ENCODE peak calls at places on chromosomes 11 and 22, in ten cellular contexts. P is endothelial cell of umbilical vein, N is cardiac muscle cell, H is fibroblast of mammary gland, L is fibroblast of the aortic adventitia, U is MM.1S, M is lung, I is IMR-90, K is suprapubic skin, S is HFF-Myc. Z is an unnamed sample.

GRCh38 chr11:95415837-95416288 is 184.9 kb upstream of the SESN3 start:
- DNase-seq in M (no peak), L (peak), U (no peak), N (no peak), I (no peak), S (no peak), K (no peak), H (no peak), P (no peak), Z (no peak)

GRCh38 chr11:10784229-10785145 is 24.2 kb downstream of the EIF4G2 start:
- DNase-seq in N (peak), S (no peak), I (peak), M (no peak), L (peak), P (peak), H (no peak), U (no peak), K (no peak), Z (no peak)

GRCh38 chr22:45170001-45170466 is 6.3 kb downstream of the NUP50 start:
- DNase-seq in P (no peak), U (peak), I (peak), N (no peak), L (peak), S (no peak), K (no peak), M (no peak), H (no peak), Z (no peak)

GRCh38 chr11:77450227-77450626 is 23.7 kb downstream of the PAK1 start:
- DNase-seq in N (no peak), U (no peak), M (no peak), P (no peak), K (no peak), S (no peak), H (no peak), L (no peak), I (no peak), Z (no peak)

GRCh38 chr22:26170795-26171194 is 1.5 kb downstream of the SEZ6L start:
- DNase-seq in N (peak), P (no peak), S (no peak), K (no peak), H (no peak), U (no peak), M (no peak), I (no peak), L (no peak), Z (no peak)

GRCh38 chr11:30960387-30960992 is 374.3 kb upstream of the MPPED2 start:
- DNase-seq in H (peak), S (no peak), M (no peak), N (peak), U (peak), K (no peak), I (peak), L (peak), P (peak), Z (no peak)

GRCh38 chr11:96155627-96156378 is 187.2 kb downstream of the MAML2 start:
- DNase-seq in P (peak), N (no peak), H (peak), U (no peak), I (peak), S (peak), M (peak), L (peak), K (peak), Z (peak)

GRCh38 chr22:25110846-25111578 is 88.6 kb upstream of the CRYBB3 start:
- DNase-seq in L (peak), K (no peak), I (peak), U (peak), H (peak), M (peak), S (peak), N (peak), P (peak), Z (peak)

GRCh38 chr11:77347962-77348361 is 46.5 kb upstream of the GDPD4 start:
- DNase-seq in U (no peak), N (no peak), H (no peak), L (no peak), K (no peak), M (no peak), P (no peak), S (no peak), I (no peak), Z (no peak)

GRCh38 chr22:39454385-39454871 is 2.4 kb upstream of the MGAT3 start:
- DNase-seq in L (peak), N (no peak), P (no peak), S (no peak), M (no peak), U (no peak), I (no peak), H (no peak), K (no peak), Z (no peak)

GRCh38 chr22:49930596-49931412 is 12.4 kb downstream of the CRELD2 start:
- DNase-seq in I (peak), U (peak), S (peak), N (peak), L (peak), P (peak), H (peak), K (no peak), M (peak), Z (peak)

GRCh38 chr11:7651140-7651551 is 22.2 kb downstream of the CYB5R2 start:
- DNase-seq in I (peak), U (no peak), K (no peak), S (no peak), H (peak), M (no peak), N (no peak), P (no peak), L (no peak), Z (no peak)

GRCh38 chr11:77724639-77725038 is 87.0 kb upstream of the CLNS1A start:
- DNase-seq in M (no peak), P (no peak), I (no peak), S (no peak), N (no peak), L (no peak), H (no peak), U (no peak), K (no peak), Z (no peak)

GRCh38 chr11:69326622-69327219 is 32.8 kb downstream of the MYEOV start:
- DNase-seq in K (peak), U (no peak), S (no peak), L (no peak), M (no peak), H (no peak), I (no peak), N (no peak), P (no peak), Z (no peak)

GRCh38 chr22:39236321-39237275 is 8.2 kb downstream of the PDGFB start:
- DNase-seq in H (no peak), K (no peak), P (no peak), M (peak), S (no peak), U (peak), L (no peak), N (peak), I (no peak), Z (peak)

GRCh38 chr11:112588252-112588668 is 327.6 kb upstream of the PLET1 start:
- DNase-seq in N (peak), K (no peak), H (peak), U (peak), I (peak), M (peak), P (peak), L (peak), S (peak), Z (no peak)

GRCh38 chr11:76617553-76618265 is 52.8 kb downstream of the LRRC32 start:
- DNase-seq in U (no peak), P (no peak), L (peak), M (no peak), S (no peak), I (peak), N (no peak), H (peak), K (peak), Z (no peak)

GRCh38 chr11:58922475-58922874 is 16.8 kb upstream of the GLYATL1 start:
- DNase-seq in S (no peak), N (no peak), M (no peak), H (no peak), L (no peak), I (no peak), U (no peak), K (no peak), P (no peak), Z (no peak)

GRCh38 chr11:78022397-78023396 is at the start of gene KCTD14:
- DNase-seq in L (no peak), U (no peak), P (no peak), S (no peak), H (no peak), I (no peak), M (peak), N (peak), K (no peak), Z (no peak)

GRCh38 chr11:86798988-86799387 is 1.4 kb upstream of the PRSS23 start:
- DNase-seq in S (no peak), L (peak), U (no peak), K (no peak), P (peak), N (no peak), I (peak), M (no peak), H (peak), Z (no peak)

GRCh38 chr11:124875943-124876817 is 10.9 kb downstream of the ROBO3 start:
- DNase-seq in P (peak), U (peak), I (peak), L (peak), M (peak), N (peak), K (peak), S (peak), H (peak), Z (peak)

GRCh38 chr22:42820075-42820763 is 36.9 kb downstream of the ARFGAP3 start:
- DNase-seq in K (no peak), S (no peak), U (peak), M (no peak), L (peak), N (peak), I (peak), H (peak), P (peak), Z (no peak)
- TF ChIP-seq CTCF in K (peak), S (no peak), U (peak), M (no peak), L (peak), N (peak), I (peak), H (no peak), P (peak), Z (no peak)

GRCh38 chr22:31730344-31730711 is 19.6 kb downstream of the PRR14L start:
- DNase-seq in P (no peak), K (no peak), M (no peak), N (no peak), U (no peak), H (no peak), L (no peak), S (no peak), I (no peak), Z (no peak)
- H3K4me3 ChIP-seq in P (no peak), K (no peak), M (no peak), N (no peak), U (no peak), H (no peak), L (no peak), S (no peak), I (no peak), Z (no peak)

DNA sequence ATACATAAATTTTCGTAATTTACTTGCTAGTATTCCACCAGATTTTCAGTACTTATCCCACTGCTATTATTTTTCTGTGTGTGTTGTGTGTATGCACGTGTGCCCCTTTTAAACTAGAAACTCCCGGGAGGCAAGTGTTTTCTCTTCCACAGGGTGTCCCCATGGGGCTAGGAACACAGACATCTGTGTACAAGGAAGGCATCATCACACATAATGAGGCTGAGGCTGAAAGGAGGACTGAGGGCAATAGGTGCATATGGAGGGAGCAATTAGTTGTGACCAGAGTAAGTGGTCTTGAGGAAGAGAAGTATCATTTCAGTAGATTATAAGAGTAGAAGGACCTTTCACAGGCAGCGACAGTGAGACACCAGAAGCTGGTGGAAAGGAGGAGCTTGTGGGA is 2.1 kb upstream of the DPAGT1 start:
- DNase-seq in U (no peak), S (no peak), H (no peak), K (no peak), N (no peak), M (no peak), I (no peak), P (no peak), L (no peak), Z (no peak)
- TF ChIP-seq CTCF in U (no peak), S (no peak), H (no peak), K (no peak), N (no peak), M (no peak), I (no peak), P (no peak), L (no peak), Z (no peak)

GRCh38 chr11:43830928-43831440 is 49.6 kb upstream of the ALKBH3 start:
- DNase-seq in K (no peak), M (no peak), L (peak), N (no peak), U (no peak), I (peak), P (peak), S (peak), H (peak), Z (no peak)
- H3K4me3 ChIP-seq in K (no peak), M (no peak), L (no peak), N (no peak), U (no peak), I (no peak), P (no peak), S (no peak), H (no peak), Z (no peak)

Z was measured in GM06990.